ENCODE peak calls at places on chromosomes 11 and 22, in ten cellular contexts. One of them, this sample, is unnamed.

GRCh38 chr11:22976146-22976545 is 115.9 kb upstream of the CCDC179 start:
- DNase-seq in uterus: no peak
- DNase-seq in colonic mucosa: no peak
- DNase-seq in fibroblast of mammary gland: peak
- DNase-seq in AG10803: peak
- DNase-seq in AG09319: no peak
- DNase-seq in nephron progenitor cell: no peak
- DNase-seq in endothelial cell: no peak
- DNase-seq in AG09309: no peak
- DNase-seq in heart right ventricle: no peak
- DNase-seq in this sample: no peak

GRCh38 chr11:47514825-47515647 is 37.9 kb downstream of the CELF1 start:
- DNase-seq in uterus: no peak
- DNase-seq in colonic mucosa: no peak
- DNase-seq in fibroblast of mammary gland: peak
- DNase-seq in AG10803: peak
- DNase-seq in AG09319: no peak
- DNase-seq in nephron progenitor cell: no peak
- DNase-seq in endothelial cell: no peak
- DNase-seq in AG09309: peak
- DNase-seq in heart right ventricle: no peak
- DNase-seq in this sample: no peak

GRCh38 chr11:110878513-110878912 is 166.3 kb upstream of the ARHGAP20 start:
- DNase-seq in uterus: no peak
- DNase-seq in colonic mucosa: no peak
- DNase-seq in fibroblast of mammary gland: peak
- DNase-seq in AG10803: no peak
- DNase-seq in AG09319: no peak
- DNase-seq in nephron progenitor cell: no peak
- DNase-seq in endothelial cell: no peak
- DNase-seq in AG09309: no peak
- DNase-seq in heart right ventricle: no peak
- DNase-seq in this sample: no peak

GRCh38 chr11:71367756-71368155 is 80.4 kb downstream of the DHCR7 start:
- DNase-seq in uterus: no peak
- DNase-seq in colonic mucosa: no peak
- DNase-seq in fibroblast of mammary gland: no peak
- DNase-seq in AG10803: no peak
- DNase-seq in AG09319: no peak
- DNase-seq in nephron progenitor cell: no peak
- DNase-seq in endothelial cell: no peak
- DNase-seq in AG09309: no peak
- DNase-seq in heart right ventricle: no peak
- DNase-seq in this sample: no peak

GRCh38 chr11:44939673-44940072 is 11.0 kb downstream of the TP53I11 start:
- DNase-seq in uterus: peak
- DNase-seq in colonic mucosa: no peak
- DNase-seq in fibroblast of mammary gland: peak
- DNase-seq in AG10803: no peak
- DNase-seq in AG09319: no peak
- DNase-seq in nephron progenitor cell: no peak
- DNase-seq in endothelial cell: peak
- DNase-seq in AG09309: no peak
- DNase-seq in heart right ventricle: peak
- DNase-seq in this sample: no peak

GRCh38 chr11:116813170-116813569 is 9.9 kb downstream of the APOA4 start:
- DNase-seq in uterus: no peak
- DNase-seq in colonic mucosa: no peak
- DNase-seq in fibroblast of mammary gland: no peak
- DNase-seq in AG10803: no peak
- DNase-seq in AG09319: no peak
- DNase-seq in nephron progenitor cell: no peak
- DNase-seq in endothelial cell: no peak
- DNase-seq in AG09309: no peak
- DNase-seq in heart right ventricle: no peak
- DNase-seq in this sample: no peak

GRCh38 chr11:92453055-92453454 is 228.4 kb downstream of the FAT3 start:
- DNase-seq in uterus: no peak
- DNase-seq in colonic mucosa: no peak
- DNase-seq in fibroblast of mammary gland: peak
- DNase-seq in AG10803: peak
- DNase-seq in AG09319: no peak
- DNase-seq in nephron progenitor cell: no peak
- DNase-seq in endothelial cell: no peak
- DNase-seq in AG09309: peak
- DNase-seq in heart right ventricle: no peak
- DNase-seq in this sample: no peak

GRCh38 chr11:21056644-21057043 is 387.3 kb downstream of the NELL1 start:
- DNase-seq in uterus: no peak
- DNase-seq in colonic mucosa: no peak
- DNase-seq in fibroblast of mammary gland: no peak
- DNase-seq in AG10803: no peak
- DNase-seq in AG09319: no peak
- DNase-seq in nephron progenitor cell: no peak
- DNase-seq in endothelial cell: no peak
- DNase-seq in AG09309: no peak
- DNase-seq in heart right ventricle: no peak
- DNase-seq in this sample: no peak

DNA sequence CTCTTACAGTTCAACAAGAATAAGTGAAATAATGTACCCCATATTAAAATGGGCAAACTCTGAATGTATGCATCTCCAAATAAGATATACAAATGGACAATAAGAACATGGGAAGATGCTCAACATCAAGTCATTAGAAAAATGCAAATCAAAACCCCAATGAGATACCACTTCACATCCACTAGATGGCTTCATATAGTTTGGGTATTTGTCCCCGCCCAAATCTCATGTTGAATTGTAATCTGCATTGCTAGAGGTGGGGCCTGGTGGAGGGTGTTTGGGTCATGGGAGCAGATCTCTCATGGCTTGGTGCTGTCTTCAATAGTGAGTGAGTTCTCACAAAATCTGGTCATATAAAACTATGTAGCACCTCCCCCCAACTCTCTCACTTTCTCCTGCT is 5.7 kb downstream of the MPZL2 start:
- DNase-seq in uterus: no peak
- DNase-seq in colonic mucosa: peak
- DNase-seq in fibroblast of mammary gland: peak
- DNase-seq in AG10803: no peak
- DNase-seq in AG09319: no peak
- DNase-seq in nephron progenitor cell: no peak
- DNase-seq in endothelial cell: no peak
- DNase-seq in AG09309: no peak
- DNase-seq in heart right ventricle: no peak
- DNase-seq in this sample: no peak
- TF ChIP-seq CTCF in uterus: no peak
- TF ChIP-seq CTCF in colonic mucosa: no peak
- TF ChIP-seq CTCF in fibroblast of mammary gland: peak
- TF ChIP-seq CTCF in AG10803: peak
- TF ChIP-seq CTCF in AG09319: no peak
- TF ChIP-seq CTCF in nephron progenitor cell: no peak
- TF ChIP-seq CTCF in endothelial cell: peak
- TF ChIP-seq CTCF in AG09309: peak
- TF ChIP-seq CTCF in heart right ventricle: no peak
- TF ChIP-seq CTCF in this sample: no peak

GRCh38 chr11:37107415-37107814 is 509.4 kb upstream of the RAG2 start:
- DNase-seq in uterus: no peak
- DNase-seq in colonic mucosa: no peak
- DNase-seq in fibroblast of mammary gland: no peak
- DNase-seq in AG10803: no peak
- DNase-seq in AG09319: no peak
- DNase-seq in nephron progenitor cell: no peak
- DNase-seq in endothelial cell: no peak
- DNase-seq in AG09309: no peak
- DNase-seq in heart right ventricle: no peak
- DNase-seq in this sample: no peak
- TF ChIP-seq CTCF in uterus: no peak
- TF ChIP-seq CTCF in colonic mucosa: no peak
- TF ChIP-seq CTCF in fibroblast of mammary gland: no peak
- TF ChIP-seq CTCF in AG10803: no peak
- TF ChIP-seq CTCF in AG09319: no peak
- TF ChIP-seq CTCF in nephron progenitor cell: no peak
- TF ChIP-seq CTCF in endothelial cell: peak
- TF ChIP-seq CTCF in AG09309: no peak
- TF ChIP-seq CTCF in heart right ventricle: no peak
- TF ChIP-seq CTCF in this sample: peak

GRCh38 chr22:44622147-44622427 is 79.9 kb upstream of the PRR5 start:
- DNase-seq in uterus: no peak
- DNase-seq in colonic mucosa: no peak
- DNase-seq in fibroblast of mammary gland: no peak
- DNase-seq in AG10803: no peak
- DNase-seq in AG09319: no peak
- DNase-seq in nephron progenitor cell: no peak
- DNase-seq in endothelial cell: peak
- DNase-seq in AG09309: no peak
- DNase-seq in heart right ventricle: no peak
- DNase-seq in this sample: no peak

GRCh38 chr22:44625421-44625760 is 76.6 kb upstream of the PRR5 start:
- DNase-seq in uterus: no peak
- DNase-seq in colonic mucosa: no peak
- DNase-seq in fibroblast of mammary gland: no peak
- DNase-seq in AG10803: no peak
- DNase-seq in AG09319: no peak
- DNase-seq in nephron progenitor cell: no peak
- DNase-seq in endothelial cell: no peak
- DNase-seq in AG09309: no peak
- DNase-seq in heart right ventricle: no peak
- DNase-seq in this sample: no peak

GRCh38 chr22:44624689-44625420 is 77.1 kb upstream of the PRR5 start:
- DNase-seq in uterus: no peak
- DNase-seq in colonic mucosa: no peak
- DNase-seq in fibroblast of mammary gland: no peak
- DNase-seq in AG10803: no peak
- DNase-seq in AG09319: no peak
- DNase-seq in nephron progenitor cell: no peak
- DNase-seq in endothelial cell: no peak
- DNase-seq in AG09309: no peak
- DNase-seq in heart right ventricle: no peak
- DNase-seq in this sample: peak

GRCh38 chr22:44622685-44623084 is 79.3 kb upstream of the PRR5 start:
- DNase-seq in uterus: no peak
- DNase-seq in colonic mucosa: no peak
- DNase-seq in fibroblast of mammary gland: no peak
- DNase-seq in AG10803: no peak
- DNase-seq in AG09319: no peak
- DNase-seq in nephron progenitor cell: no peak
- DNase-seq in endothelial cell: no peak
- DNase-seq in AG09309: no peak
- DNase-seq in heart right ventricle: no peak
- DNase-seq in this sample: peak

DNA sequence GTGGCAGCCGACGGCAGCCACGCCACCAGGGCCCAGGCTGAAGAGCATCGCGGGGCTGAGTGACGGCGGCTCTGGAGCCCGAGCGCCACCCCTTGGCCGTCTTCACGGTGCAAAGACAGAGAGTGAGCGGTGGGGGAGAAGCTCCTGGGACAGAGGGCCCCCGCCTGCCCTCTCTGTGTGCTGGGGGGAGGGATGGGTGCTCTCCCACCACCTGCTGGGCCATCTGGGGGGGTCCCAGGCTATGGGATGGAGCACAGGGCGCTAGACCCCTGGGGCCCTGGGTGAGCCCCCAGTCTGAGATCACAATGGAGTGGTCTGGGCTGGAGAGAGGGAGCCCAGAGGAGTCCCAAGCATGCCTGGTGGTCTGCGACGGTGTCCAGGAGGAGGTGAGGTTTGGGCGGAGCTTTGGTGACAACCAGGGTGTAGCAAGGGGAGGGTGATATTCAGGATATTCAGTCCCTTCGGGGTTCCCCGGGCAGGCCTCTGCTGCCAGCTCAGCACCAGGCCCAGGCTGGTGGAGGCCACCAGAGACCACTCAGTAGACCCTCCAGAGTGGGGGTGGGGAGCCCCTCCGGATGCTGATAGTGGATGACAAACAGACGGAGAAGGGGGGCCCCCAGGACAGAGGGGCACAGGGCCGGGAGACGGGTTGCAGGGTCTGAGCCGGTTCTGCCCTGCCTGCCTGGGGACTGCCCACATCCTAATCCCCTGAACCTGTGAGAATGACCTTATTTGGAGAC is 78.1 kb upstream of the PRR5 start:
- DNase-seq in uterus: no peak
- DNase-seq in colonic mucosa: no peak
- DNase-seq in fibroblast of mammary gland: no peak
- DNase-seq in AG10803: peak
- DNase-seq in AG09319: no peak
- DNase-seq in nephron progenitor cell: peak
- DNase-seq in endothelial cell: peak
- DNase-seq in AG09309: no peak
- DNase-seq in heart right ventricle: no peak
- DNase-seq in this sample: peak
- TF ChIP-seq CTCF in uterus: no peak
- TF ChIP-seq CTCF in colonic mucosa: no peak
- TF ChIP-seq CTCF in fibroblast of mammary gland: no peak
- TF ChIP-seq CTCF in AG10803: peak
- TF ChIP-seq CTCF in AG09319: peak
- TF ChIP-seq CTCF in nephron progenitor cell: peak
- TF ChIP-seq CTCF in endothelial cell: no peak
- TF ChIP-seq CTCF in AG09309: no peak
- TF ChIP-seq CTCF in heart right ventricle: peak
- TF ChIP-seq CTCF in this sample: peak

GRCh38 chr22:27019827-27020226 is 362.4 kb downstream of the MIAT start:
- DNase-seq in uterus: no peak
- DNase-seq in colonic mucosa: no peak
- DNase-seq in fibroblast of mammary gland: no peak
- DNase-seq in AG10803: no peak
- DNase-seq in AG09319: no peak
- DNase-seq in nephron progenitor cell: no peak
- DNase-seq in endothelial cell: no peak
- DNase-seq in AG09309: no peak
- DNase-seq in heart right ventricle: no peak
- DNase-seq in this sample: no peak

GRCh38 chr22:27024982-27025381 is 367.6 kb downstream of the MIAT start:
- DNase-seq in uterus: no peak
- DNase-seq in colonic mucosa: no peak
- DNase-seq in fibroblast of mammary gland: no peak
- DNase-seq in AG10803: no peak
- DNase-seq in AG09319: no peak
- DNase-seq in nephron progenitor cell: no peak
- DNase-seq in endothelial cell: no peak
- DNase-seq in AG09309: no peak
- DNase-seq in heart right ventricle: no peak
- DNase-seq in this sample: no peak

GRCh38 chr22:27028093-27028492 is 370.7 kb downstream of the MIAT start:
- DNase-seq in uterus: no peak
- DNase-seq in colonic mucosa: no peak
- DNase-seq in fibroblast of mammary gland: no peak
- DNase-seq in AG10803: no peak
- DNase-seq in AG09319: no peak
- DNase-seq in nephron progenitor cell: no peak
- DNase-seq in endothelial cell: no peak
- DNase-seq in AG09309: no peak
- DNase-seq in heart right ventricle: no peak
- DNase-seq in this sample: no peak

GRCh38 chr22:27022256-27022655 is 364.9 kb downstream of the MIAT start:
- DNase-seq in uterus: no peak
- DNase-seq in colonic mucosa: no peak
- DNase-seq in fibroblast of mammary gland: no peak
- DNase-seq in AG10803: no peak
- DNase-seq in AG09319: no peak
- DNase-seq in nephron progenitor cell: no peak
- DNase-seq in endothelial cell: no peak
- DNase-seq in AG09309: no peak
- DNase-seq in heart right ventricle: no peak
- DNase-seq in this sample: no peak

GRCh38 chr22:27022741-27023373 is 365.5 kb downstream of the MIAT start:
- DNase-seq in uterus: no peak
- DNase-seq in colonic mucosa: no peak
- DNase-seq in fibroblast of mammary gland: no peak
- DNase-seq in AG10803: no peak
- DNase-seq in AG09319: no peak
- DNase-seq in nephron progenitor cell: no peak
- DNase-seq in endothelial cell: no peak
- DNase-seq in AG09309: no peak
- DNase-seq in heart right ventricle: no peak
- DNase-seq in this sample: no peak
- TF ChIP-seq CTCF in uterus: no peak
- TF ChIP-seq CTCF in colonic mucosa: no peak
- TF ChIP-seq CTCF in fibroblast of mammary gland: no peak
- TF ChIP-seq CTCF in AG10803: no peak
- TF ChIP-seq CTCF in AG09319: no peak
- TF ChIP-seq CTCF in nephron progenitor cell: no peak
- TF ChIP-seq CTCF in endothelial cell: no peak
- TF ChIP-seq CTCF in AG09309: no peak
- TF ChIP-seq CTCF in heart right ventricle: no peak
- TF ChIP-seq CTCF in this sample: no peak